ENCODE peak calls at places on chromosomes 16 and 17, in four cellular contexts. One of them, this sample, is unnamed.
A peak's percentile ranks its signal among the peaks of the same experiment; 100 is the strongest.

GRCh38 chr16:56357765-56358322 is 67.5 kb downstream of the AMFR start:
- DNase-seq in Ammon's horn: peak; percentile 8
- DNase-seq in HCT116: no peak
- DNase-seq in KBM-7: no peak
- DNase-seq in this sample: peak; percentile 63

GRCh38 chr16:57178793-57179212 is 7.0 kb downstream of the PSME3IP1 start:
- DNase-seq in Ammon's horn: no peak
- DNase-seq in HCT116: no peak
- DNase-seq in KBM-7: no peak
- DNase-seq in this sample: peak; percentile 47

GRCh38 chr17:79631640-79632431 is 21.0 kb upstream of the RBFOX3 start:
- DNase-seq in Ammon's horn: no peak
- DNase-seq in HCT116: no peak
- DNase-seq in KBM-7: no peak
- DNase-seq in this sample: no peak

GRCh38 chr17:70405492-70406220 is 236.3 kb downstream of the KCNJ2 start:
- DNase-seq in Ammon's horn: peak; percentile 4
- DNase-seq in HCT116: peak; percentile 4
- DNase-seq in KBM-7: no peak
- DNase-seq in this sample: peak; percentile 98

GRCh38 chr16:2831203-2831602 is 1.1 kb downstream of the ZG16B start:
- DNase-seq in Ammon's horn: no peak
- DNase-seq in HCT116: no peak
- DNase-seq in KBM-7: no peak
- DNase-seq in this sample: no peak

GRCh38 chr17:49525831-49526741 is 31.0 kb downstream of the NGFR start:
- DNase-seq in Ammon's horn: no peak
- DNase-seq in HCT116: no peak
- DNase-seq in KBM-7: no peak
- DNase-seq in this sample: no peak

GRCh38 chr16:6892961-6893360 is 439.7 kb upstream of the RBFOX1 start:
- DNase-seq in Ammon's horn: no peak
- DNase-seq in HCT116: no peak
- DNase-seq in KBM-7: no peak
- DNase-seq in this sample: no peak

GRCh38 chr16:4315185-4316102 is at the start of gene GLIS2:
- DNase-seq in Ammon's horn: no peak
- DNase-seq in HCT116: peak; percentile 28
- DNase-seq in KBM-7: peak; percentile 47
- DNase-seq in this sample: peak; percentile 80

GRCh38 chr17:30599424-30600061 is 122.3 kb downstream of the GOSR1 start:
- DNase-seq in Ammon's horn: no peak
- DNase-seq in HCT116: no peak
- DNase-seq in KBM-7: no peak
- DNase-seq in this sample: no peak

GRCh38 chr16:73166394-73166971 is 118.6 kb upstream of the ZFHX3 start:
- DNase-seq in Ammon's horn: peak; percentile 39
- DNase-seq in HCT116: no peak
- DNase-seq in KBM-7: peak; percentile 69
- DNase-seq in this sample: peak; percentile 36

GRCh38 chr17:74812109-74812864 is 36.1 kb upstream of the NAT9 start:
- DNase-seq in Ammon's horn: no peak
- DNase-seq in HCT116: no peak
- DNase-seq in KBM-7: no peak
- DNase-seq in this sample: no peak

GRCh38 chr17:7023576-7024401 is 939 bp downstream of the BCL6B start:
- DNase-seq in Ammon's horn: peak; percentile 70
- DNase-seq in HCT116: peak; percentile 86
- DNase-seq in KBM-7: peak; percentile 84
- DNase-seq in this sample: peak; percentile 90

GRCh38 chr16:21277927-21278706 is at the start of gene CRYM:
- DNase-seq in Ammon's horn: peak; percentile 40
- DNase-seq in HCT116: no peak
- DNase-seq in KBM-7: peak; percentile 52
- DNase-seq in this sample: peak; percentile 24

GRCh38 chr17:39064374-39064773 is 87.1 kb downstream of the PLXDC1 start:
- DNase-seq in Ammon's horn: no peak
- DNase-seq in HCT116: no peak
- DNase-seq in KBM-7: no peak
- DNase-seq in this sample: peak; percentile 62

GRCh38 chr16:19264123-19264673 is 21.3 kb upstream of the CLEC19A start:
- DNase-seq in Ammon's horn: no peak
- DNase-seq in HCT116: no peak
- DNase-seq in KBM-7: no peak
- DNase-seq in this sample: no peak

GRCh38 chr17:53649201-53649600 is 173.5 kb upstream of the KIF2B start:
- DNase-seq in Ammon's horn: no peak
- DNase-seq in HCT116: no peak
- DNase-seq in KBM-7: no peak
- DNase-seq in this sample: no peak

GRCh38 chr17:1108560-1108809 is 71.3 kb downstream of the ABR start:
- DNase-seq in Ammon's horn: no peak
- DNase-seq in HCT116: no peak
- DNase-seq in KBM-7: no peak
- DNase-seq in this sample: no peak

GRCh38 chr16:24626251-24626650 is 86.9 kb downstream of the RBBP6 start:
- DNase-seq in Ammon's horn: no peak
- DNase-seq in HCT116: no peak
- DNase-seq in KBM-7: no peak
- DNase-seq in this sample: peak; percentile 87

GRCh38 chr17:49443862-49444261 is 29.2 kb upstream of the PHB1 start:
- DNase-seq in Ammon's horn: no peak
- DNase-seq in HCT116: no peak
- DNase-seq in KBM-7: no peak
- DNase-seq in this sample: peak; percentile 35

GRCh38 chr17:45294506-45294905 is 22.3 kb downstream of the MAP3K14 start:
- DNase-seq in Ammon's horn: no peak
- DNase-seq in HCT116: no peak
- DNase-seq in KBM-7: no peak
- DNase-seq in this sample: peak; percentile 87

GRCh38 chr17:8057691-8058114 is 18.8 kb downstream of the ALOX15B start:
- DNase-seq in Ammon's horn: peak; percentile 85
- DNase-seq in HCT116: peak; percentile 83
- DNase-seq in KBM-7: peak; percentile 91
- DNase-seq in this sample: peak; percentile 82

GRCh38 chr16:86375370-86375769 is 135.0 kb upstream of the FOXF1 start:
- DNase-seq in Ammon's horn: no peak
- DNase-seq in HCT116: no peak
- DNase-seq in KBM-7: no peak
- DNase-seq in this sample: peak; percentile 90

GRCh38 chr16:54940279-54940604 is 9.6 kb downstream of the IRX5 start:
- DNase-seq in Ammon's horn: no peak
- DNase-seq in HCT116: no peak
- DNase-seq in KBM-7: no peak
- DNase-seq in this sample: no peak

This sample was measured in iris pigment epithelial cell.